ENCODE peak calls at places on chromosomes 13 and 19, in five cellular contexts. One of them, this sample, is unnamed.

GRCh38 chr13:113843063-113843654 is 20.7 kb downstream of the GAS6 start:
- DNase-seq in breast epithelium: no peak
- DNase-seq in CD4-positive, alpha-beta memory T cell: no peak
- DNase-seq in gastrocnemius medialis: no peak
- DNase-seq in ascending aorta: no peak
- DNase-seq in this sample: no peak

GRCh38 chr13:48201044-48201443 is 32.0 kb upstream of the ITM2B start:
- DNase-seq in CD4-positive, alpha-beta memory T cell: no peak
- DNase-seq in ascending aorta: no peak
- DNase-seq in breast epithelium: no peak
- DNase-seq in gastrocnemius medialis: no peak
- DNase-seq in this sample: no peak

GRCh38 chr13:42355118-42355840 is 83.3 kb downstream of the AKAP11 start:
- DNase-seq in gastrocnemius medialis: no peak
- DNase-seq in ascending aorta: no peak
- DNase-seq in CD4-positive, alpha-beta memory T cell: peak; percentile 75
- DNase-seq in breast epithelium: no peak
- DNase-seq in this sample: no peak

GRCh38 chr19:29837448-29837961 is 25.7 kb downstream of the CCNE1 start:
- DNase-seq in breast epithelium: no peak
- DNase-seq in ascending aorta: no peak
- DNase-seq in CD4-positive, alpha-beta memory T cell: peak; percentile 77
- DNase-seq in gastrocnemius medialis: no peak
- DNase-seq in this sample: no peak

GRCh38 chr13:78689011-78689410 is 30.1 kb upstream of the OBI1 start:
- DNase-seq in gastrocnemius medialis: no peak
- DNase-seq in ascending aorta: no peak
- DNase-seq in breast epithelium: no peak
- DNase-seq in CD4-positive, alpha-beta memory T cell: no peak
- DNase-seq in this sample: no peak

GRCh38 chr13:95740921-95741320 is 64.0 kb downstream of the DNAJC3 start:
- DNase-seq in ascending aorta: no peak
- DNase-seq in breast epithelium: no peak
- DNase-seq in CD4-positive, alpha-beta memory T cell: no peak
- DNase-seq in gastrocnemius medialis: no peak
- DNase-seq in this sample: no peak

GRCh38 chr19:13277104-13277809 is 127.0 kb downstream of the IER2 start:
- DNase-seq in gastrocnemius medialis: no peak
- DNase-seq in ascending aorta: no peak
- DNase-seq in CD4-positive, alpha-beta memory T cell: peak; percentile 81
- DNase-seq in breast epithelium: no peak
- DNase-seq in this sample: peak; percentile 81

GRCh38 chr19:48490980-48491792 is 20.4 kb downstream of the LMTK3 start:
- DNase-seq in CD4-positive, alpha-beta memory T cell: peak; percentile 46
- DNase-seq in breast epithelium: peak; percentile 50
- DNase-seq in gastrocnemius medialis: no peak
- DNase-seq in ascending aorta: no peak
- DNase-seq in this sample: no peak

GRCh38 chr13:95494082-95494681 is 58.3 kb upstream of the CLDN10 start:
- DNase-seq in ascending aorta: no peak
- DNase-seq in breast epithelium: no peak
- DNase-seq in gastrocnemius medialis: no peak
- DNase-seq in CD4-positive, alpha-beta memory T cell: peak; percentile 23
- DNase-seq in this sample: peak; percentile 44

GRCh38 chr19:39083599-39083982 is 577 bp upstream of the ACP7 start:
- DNase-seq in breast epithelium: no peak
- DNase-seq in gastrocnemius medialis: no peak
- DNase-seq in CD4-positive, alpha-beta memory T cell: peak; percentile 11
- DNase-seq in ascending aorta: no peak
- DNase-seq in this sample: no peak

GRCh38 chr13:50357586-50358118 is 342.4 kb downstream of the KCNRG start:
- DNase-seq in gastrocnemius medialis: no peak
- DNase-seq in breast epithelium: peak; percentile 58
- DNase-seq in CD4-positive, alpha-beta memory T cell: no peak
- DNase-seq in ascending aorta: no peak
- DNase-seq in this sample: no peak

GRCh38 chr13:107301724-107302374 is 733.9 kb upstream of the ARGLU1 start:
- DNase-seq in gastrocnemius medialis: no peak
- DNase-seq in ascending aorta: no peak
- DNase-seq in CD4-positive, alpha-beta memory T cell: no peak
- DNase-seq in breast epithelium: no peak
- DNase-seq in this sample: no peak

DNA sequence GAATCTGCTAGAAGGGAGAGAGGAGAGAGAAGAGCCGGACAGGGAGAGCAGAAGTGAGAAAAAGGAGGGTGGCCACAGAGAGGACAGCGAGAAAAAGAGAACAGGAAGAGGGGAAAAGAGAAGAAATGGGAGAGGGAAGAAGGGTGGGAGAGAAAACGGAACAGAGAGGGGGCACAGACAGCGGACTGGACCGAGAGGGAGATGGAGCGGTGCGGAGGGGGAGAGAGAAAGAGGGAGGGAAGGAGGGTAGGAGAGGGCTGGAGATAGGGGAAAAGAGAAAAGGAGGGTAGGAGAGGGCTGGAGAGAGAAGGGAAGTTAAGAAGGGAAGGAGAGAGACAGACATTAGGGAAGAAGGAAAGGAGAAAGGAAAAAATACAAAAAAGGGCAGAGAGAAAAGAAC is 12.1 kb upstream of the GARIN5A start:
- DNase-seq in CD4-positive, alpha-beta memory T cell: no peak
- DNase-seq in ascending aorta: no peak
- DNase-seq in breast epithelium: no peak
- DNase-seq in gastrocnemius medialis: no peak
- DNase-seq in this sample: no peak
- H3K4me1 ChIP-seq in CD4-positive, alpha-beta memory T cell: peaks cover 12% of the 10 kb centered on the region
- H3K4me1 ChIP-seq in ascending aorta: no peaks in the 10 kb centered on the region
- H3K4me1 ChIP-seq in breast epithelium: no peaks in the 10 kb centered on the region
- H3K4me1 ChIP-seq in gastrocnemius medialis: peaks cover 10% of the 10 kb centered on the region
- H3K4me1 ChIP-seq in this sample: no peaks in the 10 kb centered on the region

GRCh38 chr19:10431254-10431942 is 11.1 kb downstream of the PDE4A start:
- DNase-seq in gastrocnemius medialis: peak; percentile 62
- DNase-seq in CD4-positive, alpha-beta memory T cell: no peak
- DNase-seq in breast epithelium: no peak
- DNase-seq in ascending aorta: no peak
- DNase-seq in this sample: no peak
- H3K4me1 ChIP-seq in gastrocnemius medialis: peaks cover 27% of the 10 kb centered on the region
- H3K4me1 ChIP-seq in CD4-positive, alpha-beta memory T cell: peaks cover 52% of the 10 kb centered on the region
- H3K4me1 ChIP-seq in breast epithelium: peaks cover 3% of the 10 kb centered on the region
- H3K4me1 ChIP-seq in ascending aorta: peaks cover 15% of the 10 kb centered on the region
- H3K4me1 ChIP-seq in this sample: peaks cover 54% of the 10 kb centered on the region

GRCh38 chr13:73989244-73989843 is 144.9 kb downstream of the KLF12 start:
- DNase-seq in ascending aorta: no peak
- DNase-seq in breast epithelium: no peak
- DNase-seq in CD4-positive, alpha-beta memory T cell: no peak
- DNase-seq in gastrocnemius medialis: no peak
- DNase-seq in this sample: no peak
- H3K4me1 ChIP-seq in ascending aorta: peaks cover 3% of the 10 kb centered on the region
- H3K4me1 ChIP-seq in breast epithelium: no peaks in the 10 kb centered on the region
- H3K4me1 ChIP-seq in CD4-positive, alpha-beta memory T cell: peaks cover 58% of the 10 kb centered on the region
- H3K4me1 ChIP-seq in gastrocnemius medialis: peaks cover 7% of the 10 kb centered on the region
- H3K4me1 ChIP-seq in this sample: no peaks in the 10 kb centered on the region

GRCh38 chr13:74077375-74077774 is 56.8 kb downstream of the KLF12 start:
- DNase-seq in ascending aorta: no peak
- DNase-seq in gastrocnemius medialis: no peak
- DNase-seq in CD4-positive, alpha-beta memory T cell: no peak
- DNase-seq in breast epithelium: no peak
- DNase-seq in this sample: no peak
- H3K4me1 ChIP-seq in ascending aorta: peaks cover 23% of the 10 kb centered on the region
- H3K4me1 ChIP-seq in gastrocnemius medialis: peaks cover 37% of the 10 kb centered on the region
- H3K4me1 ChIP-seq in CD4-positive, alpha-beta memory T cell: peaks cover 75% of the 10 kb centered on the region
- H3K4me1 ChIP-seq in breast epithelium: no peaks in the 10 kb centered on the region
- H3K4me1 ChIP-seq in this sample: peaks cover 17% of the 10 kb centered on the region

DNA sequence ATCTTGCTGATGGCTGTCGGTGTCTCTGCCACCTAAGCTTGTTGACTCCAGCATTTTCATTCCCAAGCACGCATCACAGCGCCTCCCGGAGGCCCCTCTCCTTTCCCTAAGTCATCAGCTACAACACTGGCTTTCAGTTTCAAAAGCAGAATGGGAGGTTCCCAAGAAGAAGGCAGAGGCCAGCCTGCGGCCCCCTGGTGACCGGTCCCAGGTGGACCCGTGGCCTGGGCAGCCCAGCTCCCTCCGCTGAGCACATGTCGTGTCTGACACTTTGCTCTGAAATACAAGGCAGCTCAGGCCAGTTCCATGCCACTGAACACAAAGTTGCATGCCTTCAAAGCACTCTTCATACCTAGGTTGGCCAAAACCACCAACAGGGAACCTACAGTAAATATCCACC is 8.5 kb downstream of the MLLT1 start:
- DNase-seq in breast epithelium: no peak
- DNase-seq in ascending aorta: no peak
- DNase-seq in CD4-positive, alpha-beta memory T cell: no peak
- DNase-seq in gastrocnemius medialis: no peak
- DNase-seq in this sample: no peak
- H3K4me1 ChIP-seq in breast epithelium: peaks cover 35% of the 10 kb centered on the region
- H3K4me1 ChIP-seq in ascending aorta: peaks cover 47% of the 10 kb centered on the region
- H3K4me1 ChIP-seq in CD4-positive, alpha-beta memory T cell: peaks cover 20% of the 10 kb centered on the region
- H3K4me1 ChIP-seq in gastrocnemius medialis: peaks cover 58% of the 10 kb centered on the region
- H3K4me1 ChIP-seq in this sample: peaks cover 49% of the 10 kb centered on the region

GRCh38 chr19:46944918-46945628 is 74.6 kb upstream of the NPAS1 start:
- DNase-seq in ascending aorta: peak; percentile 28
- DNase-seq in gastrocnemius medialis: peak; percentile 87
- DNase-seq in breast epithelium: peak; percentile 34
- DNase-seq in CD4-positive, alpha-beta memory T cell: no peak
- DNase-seq in this sample: peak; percentile 34
- H3K4me1 ChIP-seq in ascending aorta: peaks cover 43% of the 10 kb centered on the region
- H3K4me1 ChIP-seq in gastrocnemius medialis: peaks cover 60% of the 10 kb centered on the region
- H3K4me1 ChIP-seq in breast epithelium: peaks cover 27% of the 10 kb centered on the region
- H3K4me1 ChIP-seq in CD4-positive, alpha-beta memory T cell: peaks cover 61% of the 10 kb centered on the region
- H3K4me1 ChIP-seq in this sample: peaks cover 26% of the 10 kb centered on the region

DNA sequence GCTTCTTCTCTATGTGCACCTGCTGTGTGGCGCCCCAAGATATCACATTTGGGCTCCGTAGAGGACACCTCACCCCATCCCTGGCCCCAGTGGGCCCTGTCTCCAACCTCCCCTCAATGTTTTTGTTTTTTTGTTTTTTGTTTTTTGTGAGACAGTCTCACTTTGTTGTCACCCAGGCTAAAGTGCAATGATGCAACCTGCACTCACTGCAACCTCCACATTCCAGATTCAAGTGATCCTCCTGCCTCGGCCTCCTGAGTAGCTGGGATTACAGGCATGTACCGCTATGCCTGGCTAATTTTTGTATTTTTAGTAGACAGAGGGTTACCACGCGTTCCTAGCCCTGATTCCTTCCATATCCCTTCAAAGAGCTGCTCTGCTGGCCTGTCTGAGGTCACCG is 26.9 kb upstream of the TUBGCP3 start:
- DNase-seq in CD4-positive, alpha-beta memory T cell: no peak
- DNase-seq in breast epithelium: no peak
- DNase-seq in gastrocnemius medialis: no peak
- DNase-seq in ascending aorta: no peak
- DNase-seq in this sample: no peak
- H3K4me1 ChIP-seq in CD4-positive, alpha-beta memory T cell: no peaks in the 10 kb centered on the region
- H3K4me1 ChIP-seq in breast epithelium: no peaks in the 10 kb centered on the region
- H3K4me1 ChIP-seq in gastrocnemius medialis: no peaks in the 10 kb centered on the region
- H3K4me1 ChIP-seq in ascending aorta: no peaks in the 10 kb centered on the region
- H3K4me1 ChIP-seq in this sample: no peaks in the 10 kb centered on the region

DNA sequence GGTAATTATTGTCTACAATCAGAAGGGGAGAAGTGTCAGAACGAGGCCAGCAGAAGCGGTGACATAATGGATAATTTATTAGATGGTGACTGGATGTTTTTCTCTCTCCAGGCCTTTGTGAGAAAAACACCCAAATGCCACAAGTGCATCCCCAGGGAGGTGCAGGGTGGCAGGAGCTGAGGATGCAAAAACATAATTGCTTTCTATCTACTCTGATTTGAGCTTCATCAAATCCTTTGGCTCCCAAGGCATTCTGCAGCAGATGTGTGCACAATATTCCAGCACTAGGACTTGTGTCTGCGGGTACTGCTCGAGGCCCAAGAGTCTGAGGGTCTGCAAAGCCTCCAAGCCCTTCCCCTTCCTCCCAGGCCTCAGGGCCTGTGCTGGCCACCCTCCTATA is 220.1 kb upstream of the SERP2 start:
- DNase-seq in ascending aorta: no peak
- DNase-seq in CD4-positive, alpha-beta memory T cell: no peak
- DNase-seq in breast epithelium: no peak
- DNase-seq in gastrocnemius medialis: no peak
- DNase-seq in this sample: no peak
- H3K4me1 ChIP-seq in ascending aorta: peaks cover 29% of the 10 kb centered on the region
- H3K4me1 ChIP-seq in CD4-positive, alpha-beta memory T cell: no peaks in the 10 kb centered on the region
- H3K4me1 ChIP-seq in breast epithelium: no peaks in the 10 kb centered on the region
- H3K4me1 ChIP-seq in gastrocnemius medialis: peaks cover 71% of the 10 kb centered on the region
- H3K4me1 ChIP-seq in this sample: no peaks in the 10 kb centered on the region

GRCh38 chr19:19062454-19063182 is 1.2 kb upstream of the SLC25A42 start:
- DNase-seq in gastrocnemius medialis: peak; percentile 78
- DNase-seq in breast epithelium: no peak
- DNase-seq in ascending aorta: no peak
- DNase-seq in CD4-positive, alpha-beta memory T cell: no peak
- DNase-seq in this sample: peak; percentile 12
- H3K4me1 ChIP-seq in gastrocnemius medialis: peaks cover 70% of the 10 kb centered on the region
- H3K4me1 ChIP-seq in breast epithelium: peaks cover 9% of the 10 kb centered on the region
- H3K4me1 ChIP-seq in ascending aorta: peaks cover 21% of the 10 kb centered on the region
- H3K4me1 ChIP-seq in CD4-positive, alpha-beta memory T cell: peaks cover 33% of the 10 kb centered on the region
- H3K4me1 ChIP-seq in this sample: peaks cover 16% of the 10 kb centered on the region

GRCh38 chr19:56106397-56106849 is 14.7 kb downstream of the ZNF787 start:
- DNase-seq in CD4-positive, alpha-beta memory T cell: no peak
- DNase-seq in gastrocnemius medialis: no peak
- DNase-seq in ascending aorta: no peak
- DNase-seq in breast epithelium: no peak
- DNase-seq in this sample: no peak

GRCh38 chr19:56106993-56107392 is 14.1 kb downstream of the ZNF787 start:
- DNase-seq in gastrocnemius medialis: no peak
- DNase-seq in CD4-positive, alpha-beta memory T cell: no peak
- DNase-seq in breast epithelium: no peak
- DNase-seq in ascending aorta: no peak
- DNase-seq in this sample: no peak

GRCh38 chr19:56103027-56103614 is 18.0 kb downstream of the ZNF787 start:
- DNase-seq in breast epithelium: no peak
- DNase-seq in CD4-positive, alpha-beta memory T cell: no peak
- DNase-seq in gastrocnemius medialis: no peak
- DNase-seq in ascending aorta: no peak
- DNase-seq in this sample: no peak

GRCh38 chr19:56104423-56104822 is 16.7 kb downstream of the ZNF787 start:
- DNase-seq in gastrocnemius medialis: no peak
- DNase-seq in ascending aorta: no peak
- DNase-seq in CD4-positive, alpha-beta memory T cell: no peak
- DNase-seq in breast epithelium: no peak
- DNase-seq in this sample: no peak

GRCh38 chr19:56105090-56105701 is 15.9 kb downstream of the ZNF787 start:
- DNase-seq in breast epithelium: peak; percentile 89
- DNase-seq in ascending aorta: no peak
- DNase-seq in CD4-positive, alpha-beta memory T cell: peak; percentile 40
- DNase-seq in gastrocnemius medialis: peak; percentile 79
- DNase-seq in this sample: no peak
- H3K4me1 ChIP-seq in breast epithelium: peaks cover 18% of the 10 kb centered on the region
- H3K4me1 ChIP-seq in ascending aorta: peaks cover 32% of the 10 kb centered on the region
- H3K4me1 ChIP-seq in CD4-positive, alpha-beta memory T cell: peaks cover 9% of the 10 kb centered on the region
- H3K4me1 ChIP-seq in gastrocnemius medialis: peaks cover 33% of the 10 kb centered on the region
- H3K4me1 ChIP-seq in this sample: no peaks in the 10 kb centered on the region